ENCODE peak calls at places on chromosomes 11 and 22, in seven cellular contexts. One of them, this sample, is unnamed.

GRCh38 chr11:33766085-33766484 is 8.2 kb downstream of the FBXO3 start:
- DNase-seq in adrenal gland: no peak
- DNase-seq in CD8-positive, alpha-beta memory T cell: no peak
- DNase-seq in T follicular helper cell: no peak
- DNase-seq in stimulated activated CD8-positive, alpha-beta memory T cell treated with anti-CD3 and anti-CD28 coated beads, Interleukin-7, amount 100 ng/mL, for 1 hour: no peak
- DNase-seq in stimulated activated naive CD8-positive, alpha-beta T cell treated with anti-CD3 and anti-CD28 coated beads, Interleukin-15, Interleukin-2, amounts not matched to agents 100 U/mL and 50 U/mL, for 24 hours: no peak
- DNase-seq in NCI-H460: no peak
- DNase-seq in this sample: no peak

GRCh38 chr22:45937960-45938359 is 39.0 kb downstream of the WNT7B start:
- DNase-seq in adrenal gland: no peak
- DNase-seq in CD8-positive, alpha-beta memory T cell: no peak
- DNase-seq in T follicular helper cell: no peak
- DNase-seq in stimulated activated CD8-positive, alpha-beta memory T cell treated with anti-CD3 and anti-CD28 coated beads, Interleukin-7, amount 100 ng/mL, for 1 hour: no peak
- DNase-seq in stimulated activated naive CD8-positive, alpha-beta T cell treated with anti-CD3 and anti-CD28 coated beads, Interleukin-15, Interleukin-2, amounts not matched to agents 100 U/mL and 50 U/mL, for 24 hours: no peak
- DNase-seq in NCI-H460: no peak
- DNase-seq in this sample: no peak

GRCh38 chr11:78666675-78667129 is 92.0 kb upstream of the NARS2 start:
- DNase-seq in adrenal gland: no peak
- DNase-seq in CD8-positive, alpha-beta memory T cell: no peak
- DNase-seq in T follicular helper cell: no peak
- DNase-seq in stimulated activated CD8-positive, alpha-beta memory T cell treated with anti-CD3 and anti-CD28 coated beads, Interleukin-7, amount 100 ng/mL, for 1 hour: no peak
- DNase-seq in stimulated activated naive CD8-positive, alpha-beta T cell treated with anti-CD3 and anti-CD28 coated beads, Interleukin-15, Interleukin-2, amounts not matched to agents 100 U/mL and 50 U/mL, for 24 hours: no peak
- DNase-seq in NCI-H460: no peak
- DNase-seq in this sample: no peak

GRCh38 chr11:108019870-108020540 is 11.3 kb downstream of the CUL5 start:
- DNase-seq in adrenal gland: no peak
- DNase-seq in CD8-positive, alpha-beta memory T cell: no peak
- DNase-seq in T follicular helper cell: no peak
- DNase-seq in stimulated activated CD8-positive, alpha-beta memory T cell treated with anti-CD3 and anti-CD28 coated beads, Interleukin-7, amount 100 ng/mL, for 1 hour: no peak
- DNase-seq in stimulated activated naive CD8-positive, alpha-beta T cell treated with anti-CD3 and anti-CD28 coated beads, Interleukin-15, Interleukin-2, amounts not matched to agents 100 U/mL and 50 U/mL, for 24 hours: no peak
- DNase-seq in NCI-H460: no peak
- DNase-seq in this sample: no peak

GRCh38 chr11:93922830-93923229 is 72.4 kb upstream of the VSTM5 start:
- DNase-seq in adrenal gland: no peak
- DNase-seq in CD8-positive, alpha-beta memory T cell: no peak
- DNase-seq in T follicular helper cell: no peak
- DNase-seq in stimulated activated CD8-positive, alpha-beta memory T cell treated with anti-CD3 and anti-CD28 coated beads, Interleukin-7, amount 100 ng/mL, for 1 hour: no peak
- DNase-seq in stimulated activated naive CD8-positive, alpha-beta T cell treated with anti-CD3 and anti-CD28 coated beads, Interleukin-15, Interleukin-2, amounts not matched to agents 100 U/mL and 50 U/mL, for 24 hours: no peak
- DNase-seq in NCI-H460: no peak
- DNase-seq in this sample: no peak

GRCh38 chr11:33329705-33330329 is 72.6 kb downstream of the HIPK3 start:
- DNase-seq in adrenal gland: peak
- DNase-seq in CD8-positive, alpha-beta memory T cell: no peak
- DNase-seq in T follicular helper cell: peak
- DNase-seq in stimulated activated CD8-positive, alpha-beta memory T cell treated with anti-CD3 and anti-CD28 coated beads, Interleukin-7, amount 100 ng/mL, for 1 hour: no peak
- DNase-seq in stimulated activated naive CD8-positive, alpha-beta T cell treated with anti-CD3 and anti-CD28 coated beads, Interleukin-15, Interleukin-2, amounts not matched to agents 100 U/mL and 50 U/mL, for 24 hours: peak
- DNase-seq in NCI-H460: peak
- DNase-seq in this sample: peak

GRCh38 chr22:37862570-37863325 is 13.5 kb downstream of the EIF3L start:
- DNase-seq in adrenal gland: peak
- DNase-seq in CD8-positive, alpha-beta memory T cell: no peak
- DNase-seq in T follicular helper cell: no peak
- DNase-seq in stimulated activated CD8-positive, alpha-beta memory T cell treated with anti-CD3 and anti-CD28 coated beads, Interleukin-7, amount 100 ng/mL, for 1 hour: no peak
- DNase-seq in stimulated activated naive CD8-positive, alpha-beta T cell treated with anti-CD3 and anti-CD28 coated beads, Interleukin-15, Interleukin-2, amounts not matched to agents 100 U/mL and 50 U/mL, for 24 hours: no peak
- DNase-seq in NCI-H460: no peak
- DNase-seq in this sample: no peak

GRCh38 chr11:66844496-66845142 is 1.4 kb downstream of the RCE1 start:
- DNase-seq in adrenal gland: peak
- DNase-seq in CD8-positive, alpha-beta memory T cell: no peak
- DNase-seq in T follicular helper cell: no peak
- DNase-seq in stimulated activated CD8-positive, alpha-beta memory T cell treated with anti-CD3 and anti-CD28 coated beads, Interleukin-7, amount 100 ng/mL, for 1 hour: no peak
- DNase-seq in stimulated activated naive CD8-positive, alpha-beta T cell treated with anti-CD3 and anti-CD28 coated beads, Interleukin-15, Interleukin-2, amounts not matched to agents 100 U/mL and 50 U/mL, for 24 hours: no peak
- DNase-seq in NCI-H460: no peak
- DNase-seq in this sample: no peak

GRCh38 chr11:107176148-107177105 is 158.2 kb upstream of the GUCY1A2 start:
- DNase-seq in adrenal gland: no peak
- DNase-seq in CD8-positive, alpha-beta memory T cell: no peak
- DNase-seq in T follicular helper cell: no peak
- DNase-seq in stimulated activated CD8-positive, alpha-beta memory T cell treated with anti-CD3 and anti-CD28 coated beads, Interleukin-7, amount 100 ng/mL, for 1 hour: no peak
- DNase-seq in stimulated activated naive CD8-positive, alpha-beta T cell treated with anti-CD3 and anti-CD28 coated beads, Interleukin-15, Interleukin-2, amounts not matched to agents 100 U/mL and 50 U/mL, for 24 hours: no peak
- DNase-seq in NCI-H460: no peak
- DNase-seq in this sample: peak

GRCh38 chr11:60500276-60500935 is 7.8 kb downstream of the MS4A12 start:
- DNase-seq in adrenal gland: no peak
- DNase-seq in CD8-positive, alpha-beta memory T cell: no peak
- DNase-seq in T follicular helper cell: no peak
- DNase-seq in stimulated activated CD8-positive, alpha-beta memory T cell treated with anti-CD3 and anti-CD28 coated beads, Interleukin-7, amount 100 ng/mL, for 1 hour: no peak
- DNase-seq in stimulated activated naive CD8-positive, alpha-beta T cell treated with anti-CD3 and anti-CD28 coated beads, Interleukin-15, Interleukin-2, amounts not matched to agents 100 U/mL and 50 U/mL, for 24 hours: no peak
- DNase-seq in NCI-H460: no peak
- DNase-seq in this sample: no peak

GRCh38 chr22:44023404-44024287 is 456 bp upstream of the PARVB start:
- DNase-seq in adrenal gland: peak
- DNase-seq in CD8-positive, alpha-beta memory T cell: no peak
- DNase-seq in T follicular helper cell: no peak
- DNase-seq in stimulated activated CD8-positive, alpha-beta memory T cell treated with anti-CD3 and anti-CD28 coated beads, Interleukin-7, amount 100 ng/mL, for 1 hour: no peak
- DNase-seq in stimulated activated naive CD8-positive, alpha-beta T cell treated with anti-CD3 and anti-CD28 coated beads, Interleukin-15, Interleukin-2, amounts not matched to agents 100 U/mL and 50 U/mL, for 24 hours: peak
- DNase-seq in NCI-H460: peak
- DNase-seq in this sample: peak

GRCh38 chr11:131665344-131665968 is 295.0 kb downstream of the NTM start:
- DNase-seq in adrenal gland: no peak
- DNase-seq in CD8-positive, alpha-beta memory T cell: no peak
- DNase-seq in T follicular helper cell: no peak
- DNase-seq in stimulated activated CD8-positive, alpha-beta memory T cell treated with anti-CD3 and anti-CD28 coated beads, Interleukin-7, amount 100 ng/mL, for 1 hour: no peak
- DNase-seq in stimulated activated naive CD8-positive, alpha-beta T cell treated with anti-CD3 and anti-CD28 coated beads, Interleukin-15, Interleukin-2, amounts not matched to agents 100 U/mL and 50 U/mL, for 24 hours: no peak
- DNase-seq in NCI-H460: no peak
- DNase-seq in this sample: no peak

GRCh38 chr11:99015634-99016454 is 4.9 kb upstream of the CNTN5 start:
- DNase-seq in adrenal gland: peak
- DNase-seq in CD8-positive, alpha-beta memory T cell: no peak
- DNase-seq in T follicular helper cell: no peak
- DNase-seq in stimulated activated CD8-positive, alpha-beta memory T cell treated with anti-CD3 and anti-CD28 coated beads, Interleukin-7, amount 100 ng/mL, for 1 hour: no peak
- DNase-seq in stimulated activated naive CD8-positive, alpha-beta T cell treated with anti-CD3 and anti-CD28 coated beads, Interleukin-15, Interleukin-2, amounts not matched to agents 100 U/mL and 50 U/mL, for 24 hours: no peak
- DNase-seq in NCI-H460: peak
- DNase-seq in this sample: peak

This sample was measured in SJSA1.